ENCODE peak calls at places on chromosomes 4 and X, in seven cellular contexts. F is NCI-H345, V is lower leg skin, P is HCEC 1CT, U is T-cell, D is naive B cell, J is adrenal gland. X is an unnamed sample.

GRCh38 chr4:171812377-171813194 is 618 bp upstream of the GALNTL6 start:
- DNase-seq in U (no peak), V (no peak), D (no peak), F (peak), P (no peak), J (no peak), X (no peak)

GRCh38 chr4:102625232-102625930 is 124.2 kb downstream of the NFKB1 start:
- DNase-seq in P (peak), D (peak), F (no peak), U (peak), J (peak), V (no peak), X (peak)

GRCh38 chrX:130789793-130790192 is 113.2 kb downstream of the ENOX2 start:
- DNase-seq in J (no peak), U (no peak), D (no peak), V (no peak), P (no peak), F (no peak), X (no peak)

GRCh38 chr4:187604984-187605383 is 390.6 kb upstream of the ZFP42 start:
- DNase-seq in D (no peak), J (no peak), F (no peak), U (no peak), P (no peak), V (no peak), X (no peak)

GRCh38 chrX:40094041-40094899 is 3.5 kb downstream of the BCOR start:
- DNase-seq in D (no peak), J (peak), V (peak), P (peak), U (peak), F (peak), X (peak)

GRCh38 chr4:73606465-73606974 is 13.7 kb downstream of the RASSF6 start:
- DNase-seq in U (no peak), V (no peak), D (peak), F (peak), J (no peak), P (no peak), X (no peak)

GRCh38 chr4:56468097-56468422 is 643 bp downstream of the SRP72 start:
- DNase-seq in V (peak), P (peak), J (peak), F (peak), U (no peak), D (no peak), X (peak)

GRCh38 chr4:167890226-167890625 is 202.1 kb upstream of the ANXA10 start:
- DNase-seq in U (no peak), J (no peak), F (no peak), V (no peak), P (peak), D (no peak), X (peak)

GRCh38 chrX:117998171-117998570 is 118.4 kb downstream of the KLHL13 start:
- DNase-seq in F (no peak), U (no peak), V (no peak), D (no peak), J (no peak), P (no peak), X (no peak)

GRCh38 chr4:74444891-74445642 is at the start of gene AREG:
- DNase-seq in U (peak), F (peak), J (peak), V (peak), P (peak), D (peak), X (peak)

GRCh38 chrX:15989716-15990115 is 133.6 kb upstream of the GRPR start:
- DNase-seq in D (no peak), V (no peak), U (no peak), P (no peak), F (no peak), J (no peak), X (no peak)

GRCh38 chr4:78627046-78627965 is 75.7 kb downstream of the ANXA3 start:
- DNase-seq in U (no peak), F (no peak), J (no peak), D (no peak), V (no peak), P (no peak), X (peak)

GRCh38 chr4:101187837-101188236 is 159.5 kb downstream of the PPP3CA start:
- DNase-seq in V (no peak), J (no peak), P (no peak), D (no peak), F (no peak), U (no peak), X (peak)

GRCh38 chrX:152926279-152926678 is 28.4 kb downstream of the ZNF185 start:
- DNase-seq in P (peak), D (peak), U (peak), F (peak), V (no peak), J (peak), X (peak)

GRCh38 chrX:65871671-65872311 is 168.1 kb downstream of the VSIG4 start:
- DNase-seq in U (no peak), V (no peak), P (no peak), J (no peak), D (no peak), F (no peak), X (no peak)

GRCh38 chr4:40246938-40247337 is 50.1 kb downstream of the RHOH start:
- DNase-seq in V (no peak), J (no peak), P (no peak), F (no peak), U (no peak), D (no peak), X (no peak)

GRCh38 chr4:17605236-17605635 is 9.2 kb upstream of the MED28 start:
- DNase-seq in U (no peak), P (no peak), J (no peak), F (no peak), V (no peak), D (no peak), X (no peak)

GRCh38 chr4:47068986-47069385 is 37.6 kb downstream of the GABRB1 start:
- DNase-seq in F (no peak), V (no peak), U (no peak), D (no peak), J (no peak), P (no peak), X (peak)

GRCh38 chr4:8506373-8507250 is 66.0 kb downstream of the TRMT44 start:
- DNase-seq in P (no peak), D (no peak), F (no peak), J (no peak), V (peak), U (no peak), X (peak)

GRCh38 chrX:155745792-155746191 is 133.0 kb upstream of the TMLHE start:
- DNase-seq in F (peak), D (no peak), P (no peak), J (no peak), U (no peak), V (no peak), X (peak)

GRCh38 chr4:9758641-9759317 is 22.7 kb upstream of the DRD5 start:
- DNase-seq in P (no peak), D (no peak), F (no peak), V (no peak), U (no peak), J (no peak), X (no peak)

GRCh38 chr4:8259743-8260430 is 9.7 kb upstream of the HTRA3 start:
- DNase-seq in V (no peak), P (no peak), D (no peak), J (no peak), U (no peak), F (no peak), X (no peak)

GRCh38 chrX:119292445-119292844 is 56.4 kb downstream of the PGRMC1 start:
- DNase-seq in V (no peak), D (no peak), U (no peak), J (no peak), P (no peak), F (no peak), X (no peak)

GRCh38 chr4:30116401-30116800 is 603.8 kb upstream of the PCDH7 start:
- DNase-seq in F (no peak), J (no peak), P (no peak), U (no peak), D (no peak), V (peak), X (peak)

GRCh38 chr4:105135746-105136145 is 10.9 kb upstream of the TET2 start:
- DNase-seq in P (no peak), U (no peak), V (no peak), F (no peak), D (no peak), J (no peak), X (no peak)

GRCh38 chr4:123351713-123352112 is 44.9 kb upstream of the SPRY1 start:
- DNase-seq in U (no peak), J (no peak), F (no peak), P (no peak), D (no peak), V (no peak), X (no peak)

GRCh38 chr4:15704145-15704544 is 1.3 kb downstream of the BST1 start:
- DNase-seq in J (no peak), F (no peak), V (no peak), P (no peak), U (no peak), D (no peak), X (no peak)

GRCh38 chr4:171629182-171629581 is 184.0 kb upstream of the GALNTL6 start:
- DNase-seq in D (peak), F (no peak), P (no peak), J (no peak), U (no peak), V (no peak), X (no peak)

GRCh38 chr4:145299380-145300076 is 119.1 kb upstream of the OTUD4 start:
- DNase-seq in J (no peak), D (peak), P (peak), U (peak), F (no peak), V (no peak), X (peak)

GRCh38 chrX:55709735-55710134 is 7.8 kb upstream of the RRAGB start:
- DNase-seq in F (no peak), J (no peak), P (no peak), D (no peak), V (no peak), U (no peak), X (peak)

GRCh38 chr4:160352637-160353036 is 1249.8 kb downstream of the RAPGEF2 start:
- DNase-seq in D (no peak), F (no peak), V (no peak), P (no peak), J (no peak), U (no peak), X (no peak)

GRCh38 chrX:40700640-40701342 is 34.6 kb downstream of the MED14 start:
- DNase-seq in P (no peak), U (no peak), J (no peak), D (no peak), V (no peak), F (no peak), X (no peak)

GRCh38 chr4:140743194-140743931 is 12.8 kb downstream of the TBC1D9 start:
- DNase-seq in D (peak), F (peak), J (no peak), P (no peak), V (no peak), U (no peak), X (peak)

X was measured in fibroblast of lung.